ENCODE peak calls at places on chromosome X, in six cellular contexts. One of them, this sample, is unnamed.

GRCh38 chrX:72299891-72300630 is 5.7 kb downstream of the CITED1 start:
- DNase-seq in GM23338: no peak
- DNase-seq in body of pancreas: no peak
- DNase-seq in SK-N-SH: no peak
- DNase-seq in psoas muscle: no peak
- DNase-seq in ascending aorta: no peak
- DNase-seq in this sample: no peak

GRCh38 chrX:67545772-67546495 is 2.1 kb downstream of the AR start:
- DNase-seq in SK-N-SH: peak; percentile 25
- DNase-seq in psoas muscle: peak; percentile 43
- DNase-seq in GM23338: peak; percentile 26
- DNase-seq in ascending aorta: peak; percentile 65
- DNase-seq in body of pancreas: peak; percentile 11
- DNase-seq in this sample: no peak

GRCh38 chrX:136272325-136272724 is 21.1 kb upstream of the MAP7D3 start:
- DNase-seq in GM23338: peak; percentile 17
- DNase-seq in ascending aorta: no peak
- DNase-seq in SK-N-SH: no peak
- DNase-seq in psoas muscle: no peak
- DNase-seq in body of pancreas: no peak
- DNase-seq in this sample: no peak

GRCh38 chrX:318068-318738 is 393 bp downstream of the GTPBP6 start:
- DNase-seq in psoas muscle: peak; percentile 98
- DNase-seq in SK-N-SH: peak; percentile 88
- DNase-seq in GM23338: peak; percentile 100
- DNase-seq in body of pancreas: peak; percentile 99
- DNase-seq in ascending aorta: peak; percentile 100
- DNase-seq in this sample: peak; percentile 100

GRCh38 chrX:70476166-70476933 is 31.7 kb downstream of the DLG3 start:
- DNase-seq in body of pancreas: no peak
- DNase-seq in psoas muscle: no peak
- DNase-seq in SK-N-SH: no peak
- DNase-seq in ascending aorta: no peak
- DNase-seq in GM23338: peak; percentile 43
- DNase-seq in this sample: no peak

GRCh38 chrX:20071511-20072079 is 45.1 kb downstream of the MAP7D2 start:
- DNase-seq in ascending aorta: no peak
- DNase-seq in GM23338: no peak
- DNase-seq in psoas muscle: no peak
- DNase-seq in SK-N-SH: no peak
- DNase-seq in body of pancreas: no peak
- DNase-seq in this sample: no peak

GRCh38 chrX:73822775-73823174 is 259.8 kb downstream of the CHIC1 start:
- DNase-seq in body of pancreas: no peak
- DNase-seq in ascending aorta: no peak
- DNase-seq in SK-N-SH: no peak
- DNase-seq in psoas muscle: no peak
- DNase-seq in GM23338: no peak
- DNase-seq in this sample: no peak

GRCh38 chrX:52346462-52347165 is 22.2 kb upstream of the XAGE2 start:
- DNase-seq in body of pancreas: no peak
- DNase-seq in ascending aorta: no peak
- DNase-seq in SK-N-SH: no peak
- DNase-seq in psoas muscle: no peak
- DNase-seq in GM23338: no peak
- DNase-seq in this sample: no peak

GRCh38 chrX:130623508-130623907 is 221.7 kb downstream of the RBMX2 start:
- DNase-seq in ascending aorta: no peak
- DNase-seq in body of pancreas: no peak
- DNase-seq in SK-N-SH: no peak
- DNase-seq in psoas muscle: no peak
- DNase-seq in GM23338: no peak
- DNase-seq in this sample: no peak

GRCh38 chrX:46811101-46811500 is 25.7 kb upstream of the RP2 start:
- DNase-seq in ascending aorta: no peak
- DNase-seq in psoas muscle: no peak
- DNase-seq in SK-N-SH: no peak
- DNase-seq in body of pancreas: no peak
- DNase-seq in GM23338: no peak
- DNase-seq in this sample: no peak

GRCh38 chrX:150934453-150934852 is 36.0 kb upstream of the CD99L2 start:
- DNase-seq in ascending aorta: no peak
- DNase-seq in body of pancreas: no peak
- DNase-seq in GM23338: peak; percentile 49
- DNase-seq in psoas muscle: no peak
- DNase-seq in SK-N-SH: no peak
- DNase-seq in this sample: no peak

GRCh38 chrX:151982217-151982616 is 7.7 kb upstream of the GABRE start:
- DNase-seq in psoas muscle: no peak
- DNase-seq in ascending aorta: no peak
- DNase-seq in body of pancreas: no peak
- DNase-seq in GM23338: no peak
- DNase-seq in SK-N-SH: no peak
- DNase-seq in this sample: no peak

GRCh38 chrX:85052207-85052606 is 48.5 kb downstream of the APOOL start:
- DNase-seq in psoas muscle: no peak
- DNase-seq in ascending aorta: no peak
- DNase-seq in GM23338: no peak
- DNase-seq in SK-N-SH: no peak
- DNase-seq in body of pancreas: no peak
- DNase-seq in this sample: no peak

GRCh38 chrX:150841466-150842197 is 56.8 kb downstream of the CD99L2 start:
- DNase-seq in ascending aorta: no peak
- DNase-seq in body of pancreas: no peak
- DNase-seq in GM23338: no peak
- DNase-seq in SK-N-SH: no peak
- DNase-seq in psoas muscle: no peak
- DNase-seq in this sample: no peak

GRCh38 chrX:47316276-47317025 is 53.9 kb upstream of the ZNF157 start:
- DNase-seq in GM23338: peak; percentile 90
- DNase-seq in SK-N-SH: peak; percentile 34
- DNase-seq in ascending aorta: no peak
- DNase-seq in body of pancreas: no peak
- DNase-seq in psoas muscle: no peak
- DNase-seq in this sample: no peak

GRCh38 chrX:24392709-24393108 is 32.3 kb downstream of the SUPT20HL1 start:
- DNase-seq in psoas muscle: no peak
- DNase-seq in ascending aorta: no peak
- DNase-seq in SK-N-SH: no peak
- DNase-seq in GM23338: no peak
- DNase-seq in body of pancreas: no peak
- DNase-seq in this sample: no peak

GRCh38 chrX:8749697-8750096 is 17.8 kb upstream of the ANOS1 start:
- DNase-seq in ascending aorta: no peak
- DNase-seq in psoas muscle: no peak
- DNase-seq in body of pancreas: no peak
- DNase-seq in GM23338: no peak
- DNase-seq in SK-N-SH: no peak
- DNase-seq in this sample: no peak

GRCh38 chrX:8987672-8988250 is 46.2 kb downstream of the FAM9B start:
- DNase-seq in psoas muscle: no peak
- DNase-seq in GM23338: no peak
- DNase-seq in SK-N-SH: no peak
- DNase-seq in ascending aorta: no peak
- DNase-seq in body of pancreas: no peak
- DNase-seq in this sample: no peak

GRCh38 chrX:125203737-125204578 is 115.7 kb upstream of the TEX13C start:
- DNase-seq in GM23338: peak; percentile 59
- DNase-seq in psoas muscle: peak; percentile 31
- DNase-seq in SK-N-SH: peak; percentile 27
- DNase-seq in body of pancreas: peak; percentile 13
- DNase-seq in ascending aorta: peak; percentile 66
- DNase-seq in this sample: no peak

GRCh38 chrX:49840679-49841078 is 11.6 kb downstream of the PAGE4 start:
- DNase-seq in GM23338: peak; percentile 86
- DNase-seq in body of pancreas: peak; percentile 80
- DNase-seq in psoas muscle: peak; percentile 19
- DNase-seq in SK-N-SH: peak; percentile 54
- DNase-seq in ascending aorta: no peak
- DNase-seq in this sample: no peak

GRCh38 chrX:31036895-31037294 is 34.9 kb downstream of the FTHL17 start:
- DNase-seq in ascending aorta: no peak
- DNase-seq in psoas muscle: peak; percentile 19
- DNase-seq in GM23338: peak; percentile 60
- DNase-seq in SK-N-SH: peak; percentile 34
- DNase-seq in body of pancreas: peak; percentile 46
- DNase-seq in this sample: no peak

GRCh38 chrX:15908891-15909290 is 54.3 kb upstream of the AP1S2 start:
- DNase-seq in GM23338: no peak
- DNase-seq in ascending aorta: no peak
- DNase-seq in SK-N-SH: no peak
- DNase-seq in psoas muscle: no peak
- DNase-seq in body of pancreas: no peak
- DNase-seq in this sample: no peak

GRCh38 chrX:88284844-88285243 is 462.2 kb upstream of the CPXCR1 start:
- DNase-seq in psoas muscle: no peak
- DNase-seq in GM23338: no peak
- DNase-seq in body of pancreas: peak; percentile 45
- DNase-seq in ascending aorta: no peak
- DNase-seq in SK-N-SH: no peak
- DNase-seq in this sample: no peak

GRCh38 chrX:46860536-46860935 is 23.7 kb downstream of the RP2 start:
- DNase-seq in GM23338: no peak
- DNase-seq in body of pancreas: no peak
- DNase-seq in psoas muscle: no peak
- DNase-seq in ascending aorta: no peak
- DNase-seq in SK-N-SH: no peak
- DNase-seq in this sample: no peak

GRCh38 chrX:44621088-44621487 is 78.4 kb upstream of the FUNDC1 start:
- DNase-seq in ascending aorta: no peak
- DNase-seq in SK-N-SH: no peak
- DNase-seq in body of pancreas: no peak
- DNase-seq in psoas muscle: no peak
- DNase-seq in GM23338: no peak
- DNase-seq in this sample: no peak

GRCh38 chrX:151084454-151084853 is 91.9 kb upstream of the GPR50 start:
- DNase-seq in GM23338: no peak
- DNase-seq in ascending aorta: no peak
- DNase-seq in psoas muscle: no peak
- DNase-seq in SK-N-SH: no peak
- DNase-seq in body of pancreas: no peak
- DNase-seq in this sample: no peak

GRCh38 chrX:20007962-20008633 is 17.2 kb upstream of the BCLAF3 start:
- DNase-seq in body of pancreas: no peak
- DNase-seq in ascending aorta: no peak
- DNase-seq in GM23338: no peak
- DNase-seq in psoas muscle: no peak
- DNase-seq in SK-N-SH: no peak
- DNase-seq in this sample: no peak

GRCh38 chrX:1511829-1512228 is 25.2 kb downstream of the P2RY8 start:
- DNase-seq in GM23338: no peak
- DNase-seq in SK-N-SH: no peak
- DNase-seq in psoas muscle: no peak
- DNase-seq in body of pancreas: no peak
- DNase-seq in ascending aorta: peak; percentile 56
- DNase-seq in this sample: no peak

GRCh38 chrX:49919617-49920016 is 2.8 kb upstream of the CLCN5 start:
- DNase-seq in body of pancreas: peak; percentile 50
- DNase-seq in GM23338: peak; percentile 56
- DNase-seq in psoas muscle: peak; percentile 29
- DNase-seq in SK-N-SH: peak; percentile 56
- DNase-seq in ascending aorta: peak; percentile 69
- DNase-seq in this sample: no peak

GRCh38 chrX:139828830-139829229 is 104.0 kb downstream of the ATP11C start:
- DNase-seq in GM23338: no peak
- DNase-seq in SK-N-SH: peak; percentile 23
- DNase-seq in ascending aorta: no peak
- DNase-seq in psoas muscle: no peak
- DNase-seq in body of pancreas: no peak
- DNase-seq in this sample: no peak

GRCh38 chrX:139831017-139831416 is 101.8 kb downstream of the ATP11C start:
- DNase-seq in ascending aorta: no peak
- DNase-seq in SK-N-SH: no peak
- DNase-seq in body of pancreas: no peak
- DNase-seq in psoas muscle: no peak
- DNase-seq in GM23338: no peak
- DNase-seq in this sample: no peak

GRCh38 chrX:139825618-139826017 is 107.2 kb downstream of the ATP11C start:
- DNase-seq in psoas muscle: no peak
- DNase-seq in body of pancreas: no peak
- DNase-seq in SK-N-SH: no peak
- DNase-seq in GM23338: no peak
- DNase-seq in ascending aorta: no peak
- DNase-seq in this sample: no peak

GRCh38 chrX:139826065-139827044 is 106.5 kb downstream of the ATP11C start:
- DNase-seq in body of pancreas: no peak
- DNase-seq in ascending aorta: no peak
- DNase-seq in SK-N-SH: no peak
- DNase-seq in psoas muscle: no peak
- DNase-seq in GM23338: no peak
- DNase-seq in this sample: no peak

GRCh38 chrX:139828037-139828436 is 104.8 kb downstream of the ATP11C start:
- DNase-seq in body of pancreas: no peak
- DNase-seq in ascending aorta: no peak
- DNase-seq in psoas muscle: no peak
- DNase-seq in SK-N-SH: no peak
- DNase-seq in GM23338: no peak
- DNase-seq in this sample: no peak
- H3K4me1 ChIP-seq in body of pancreas: peaks cover 39% of the 10 kb centered on the region
- H3K4me1 ChIP-seq in ascending aorta: peaks cover 14% of the 10 kb centered on the region
- H3K4me1 ChIP-seq in psoas muscle: peaks cover 8% of the 10 kb centered on the region
- H3K4me1 ChIP-seq in SK-N-SH: peaks cover 16% of the 10 kb centered on the region
- H3K4me1 ChIP-seq in GM23338: peaks cover 77% of the 10 kb centered on the region
- H3K4me1 ChIP-seq in this sample: peaks cover 25% of the 10 kb centered on the region

GRCh38 chrX:26778320-26778888 is 562.4 kb downstream of the MAGEB5 start:
- DNase-seq in body of pancreas: no peak
- DNase-seq in GM23338: peak; percentile 32
- DNase-seq in psoas muscle: no peak
- DNase-seq in SK-N-SH: no peak
- DNase-seq in ascending aorta: no peak
- DNase-seq in this sample: no peak
- TF ChIP-seq CTCF in body of pancreas: no peak
- TF ChIP-seq CTCF in GM23338: no peak
- TF ChIP-seq CTCF in psoas muscle: peak; percentile 20
- TF ChIP-seq CTCF in SK-N-SH: peak; percentile 43
- TF ChIP-seq CTCF in ascending aorta: peak; percentile 12
- TF ChIP-seq CTCF in this sample: no peak

GRCh38 chrX:45788941-45789348 is 588.3 kb upstream of the DIPK2B start:
- DNase-seq in body of pancreas: no peak
- DNase-seq in ascending aorta: no peak
- DNase-seq in GM23338: peak; percentile 44
- DNase-seq in psoas muscle: peak; percentile 54
- DNase-seq in SK-N-SH: no peak
- DNase-seq in this sample: no peak
- H3K4me1 ChIP-seq in body of pancreas: no peaks in the 10 kb centered on the region
- H3K4me1 ChIP-seq in ascending aorta: no peaks in the 10 kb centered on the region
- H3K4me1 ChIP-seq in GM23338: peaks cover 57% of the 10 kb centered on the region
- H3K4me1 ChIP-seq in psoas muscle: no peaks in the 10 kb centered on the region
- H3K4me1 ChIP-seq in SK-N-SH: no peaks in the 10 kb centered on the region
- H3K4me1 ChIP-seq in this sample: no peaks in the 10 kb centered on the region

DNA sequence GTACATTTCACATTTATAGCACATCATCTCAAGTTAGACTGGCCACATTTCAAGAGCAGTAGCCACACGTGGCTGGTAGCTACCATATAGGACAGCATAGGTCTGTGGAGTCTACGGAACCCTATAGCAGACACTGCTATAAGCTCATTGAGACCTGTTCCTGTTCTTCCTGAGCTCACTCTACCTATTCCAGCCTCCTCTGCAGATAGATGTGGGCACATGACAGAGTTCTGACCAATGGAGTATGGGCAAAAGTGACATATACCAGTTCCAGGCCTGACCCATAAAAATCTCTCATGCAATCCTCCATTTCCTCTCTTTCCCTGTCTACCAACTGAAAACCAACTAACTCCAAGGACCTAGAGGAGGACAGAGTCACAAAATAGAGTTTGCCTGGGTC is 3.5 kb upstream of the HDAC6 start:
- DNase-seq in psoas muscle: no peak
- DNase-seq in SK-N-SH: no peak
- DNase-seq in body of pancreas: no peak
- DNase-seq in ascending aorta: no peak
- DNase-seq in GM23338: no peak
- DNase-seq in this sample: no peak
- TF ChIP-seq CTCF in psoas muscle: no peak
- TF ChIP-seq CTCF in SK-N-SH: no peak
- TF ChIP-seq CTCF in body of pancreas: no peak
- TF ChIP-seq CTCF in ascending aorta: no peak
- TF ChIP-seq CTCF in GM23338: no peak
- TF ChIP-seq CTCF in this sample: no peak

This sample was measured in thoracic aorta.